ENCODE peak calls at places on chromosomes 12 and 14, in six cellular contexts. One of them, this sample, is unnamed.

GRCh38 chr12:64256166-64256800 is 34.2 kb upstream of the KICS2 start:
- DNase-seq in lower leg skin: no peak
- DNase-seq in ovary: no peak
- DNase-seq in right lobe of liver: no peak
- DNase-seq in heart left ventricle: no peak
- DNase-seq in transverse colon: no peak
- DNase-seq in this sample: peak

GRCh38 chr12:108568653-108569154 is 6.3 kb downstream of the ISCU start:
- DNase-seq in lower leg skin: no peak
- DNase-seq in ovary: no peak
- DNase-seq in right lobe of liver: peak
- DNase-seq in heart left ventricle: no peak
- DNase-seq in transverse colon: peak
- DNase-seq in this sample: no peak

GRCh38 chr12:14905269-14906004 is 19.8 kb upstream of the MGP start:
- DNase-seq in lower leg skin: no peak
- DNase-seq in ovary: no peak
- DNase-seq in right lobe of liver: no peak
- DNase-seq in heart left ventricle: peak
- DNase-seq in transverse colon: no peak
- DNase-seq in this sample: no peak

GRCh38 chr12:116640320-116640719 is 81.1 kb downstream of the MAP1LC3B2 start:
- DNase-seq in lower leg skin: no peak
- DNase-seq in ovary: no peak
- DNase-seq in right lobe of liver: no peak
- DNase-seq in heart left ventricle: no peak
- DNase-seq in transverse colon: no peak
- DNase-seq in this sample: no peak

GRCh38 chr12:58416211-58416610 is 474.8 kb downstream of the ATP23 start:
- DNase-seq in lower leg skin: no peak
- DNase-seq in ovary: no peak
- DNase-seq in right lobe of liver: no peak
- DNase-seq in heart left ventricle: no peak
- DNase-seq in transverse colon: no peak
- DNase-seq in this sample: no peak

GRCh38 chr14:99481745-99482099 is 513 bp downstream of the CCNK start:
- DNase-seq in lower leg skin: no peak
- DNase-seq in ovary: no peak
- DNase-seq in right lobe of liver: no peak
- DNase-seq in heart left ventricle: no peak
- DNase-seq in transverse colon: no peak
- DNase-seq in this sample: no peak

GRCh38 chr14:53915364-53916014 is 41.1 kb downstream of the BMP4 start:
- DNase-seq in lower leg skin: no peak
- DNase-seq in ovary: no peak
- DNase-seq in right lobe of liver: no peak
- DNase-seq in heart left ventricle: no peak
- DNase-seq in transverse colon: no peak
- DNase-seq in this sample: no peak

GRCh38 chr12:78866518-78866917 is 1.9 kb downstream of the SYT1 start:
- DNase-seq in lower leg skin: no peak
- DNase-seq in ovary: no peak
- DNase-seq in right lobe of liver: no peak
- DNase-seq in heart left ventricle: no peak
- DNase-seq in transverse colon: no peak
- DNase-seq in this sample: no peak

GRCh38 chr12:104641862-104642261 is 185.1 kb downstream of the CHST11 start:
- DNase-seq in lower leg skin: peak
- DNase-seq in ovary: no peak
- DNase-seq in right lobe of liver: no peak
- DNase-seq in heart left ventricle: no peak
- DNase-seq in transverse colon: peak
- DNase-seq in this sample: peak

GRCh38 chr14:103480595-103480994 is 42.0 kb downstream of the CKB start:
- DNase-seq in lower leg skin: no peak
- DNase-seq in ovary: no peak
- DNase-seq in right lobe of liver: no peak
- DNase-seq in heart left ventricle: no peak
- DNase-seq in transverse colon: no peak
- DNase-seq in this sample: no peak

GRCh38 chr14:104427126-104427851 is 152.3 kb upstream of the C14orf180 start:
- DNase-seq in lower leg skin: no peak
- DNase-seq in ovary: no peak
- DNase-seq in right lobe of liver: no peak
- DNase-seq in heart left ventricle: no peak
- DNase-seq in transverse colon: no peak
- DNase-seq in this sample: peak

GRCh38 chr12:107429006-107429698 is 256.4 kb upstream of the PWP1 start:
- DNase-seq in lower leg skin: no peak
- DNase-seq in ovary: no peak
- DNase-seq in right lobe of liver: no peak
- DNase-seq in heart left ventricle: no peak
- DNase-seq in transverse colon: peak
- DNase-seq in this sample: no peak

GRCh38 chr12:11877869-11878780 is 192.6 kb upstream of the BCL2L14 start:
- DNase-seq in lower leg skin: no peak
- DNase-seq in ovary: peak
- DNase-seq in right lobe of liver: no peak
- DNase-seq in heart left ventricle: peak
- DNase-seq in transverse colon: peak
- DNase-seq in this sample: no peak

GRCh38 chr12:72035625-72036024 is 97.0 kb downstream of the TPH2 start:
- DNase-seq in lower leg skin: no peak
- DNase-seq in ovary: no peak
- DNase-seq in right lobe of liver: no peak
- DNase-seq in heart left ventricle: no peak
- DNase-seq in transverse colon: no peak
- DNase-seq in this sample: no peak

GRCh38 chr12:105554223-105554678 is 223.8 kb downstream of the C12orf75 start:
- DNase-seq in lower leg skin: no peak
- DNase-seq in ovary: no peak
- DNase-seq in right lobe of liver: no peak
- DNase-seq in heart left ventricle: no peak
- DNase-seq in transverse colon: no peak
- DNase-seq in this sample: no peak

GRCh38 chr14:49405291-49405690 is 180.9 kb downstream of the RPS29 start:
- DNase-seq in lower leg skin: no peak
- DNase-seq in ovary: no peak
- DNase-seq in right lobe of liver: no peak
- DNase-seq in heart left ventricle: no peak
- DNase-seq in transverse colon: no peak
- DNase-seq in this sample: no peak

GRCh38 chr12:113732916-113733315 is 233.2 kb downstream of the RBM19 start:
- DNase-seq in lower leg skin: no peak
- DNase-seq in ovary: no peak
- DNase-seq in right lobe of liver: no peak
- DNase-seq in heart left ventricle: no peak
- DNase-seq in transverse colon: no peak
- DNase-seq in this sample: no peak

GRCh38 chr14:51533160-51533559 is 118.5 kb upstream of the FRMD6 start:
- DNase-seq in lower leg skin: no peak
- DNase-seq in ovary: no peak
- DNase-seq in right lobe of liver: no peak
- DNase-seq in heart left ventricle: no peak
- DNase-seq in transverse colon: no peak
- DNase-seq in this sample: no peak

GRCh38 chr12:835754-836493 is 83.5 kb downstream of the WNK1 start:
- DNase-seq in lower leg skin: no peak
- DNase-seq in ovary: no peak
- DNase-seq in right lobe of liver: no peak
- DNase-seq in heart left ventricle: no peak
- DNase-seq in transverse colon: no peak
- DNase-seq in this sample: no peak

GRCh38 chr14:82872494-82872893 is 1338.8 kb upstream of the SEL1L start:
- DNase-seq in lower leg skin: no peak
- DNase-seq in ovary: no peak
- DNase-seq in right lobe of liver: no peak
- DNase-seq in heart left ventricle: no peak
- DNase-seq in transverse colon: no peak
- DNase-seq in this sample: no peak

GRCh38 chr14:74018704-74019407 is at the start of the genes BBOF1 and ENTPD5:
- DNase-seq in lower leg skin: peak
- DNase-seq in ovary: peak
- DNase-seq in right lobe of liver: peak
- DNase-seq in heart left ventricle: peak
- DNase-seq in transverse colon: peak
- DNase-seq in this sample: peak

GRCh38 chr12:41437578-41437977 is 249.5 kb downstream of the PDZRN4 start:
- DNase-seq in lower leg skin: no peak
- DNase-seq in ovary: no peak
- DNase-seq in right lobe of liver: no peak
- DNase-seq in heart left ventricle: no peak
- DNase-seq in transverse colon: no peak
- DNase-seq in this sample: no peak

GRCh38 chr14:104559769-104560585 is 19.6 kb upstream of the C14orf180 start:
- DNase-seq in lower leg skin: no peak
- DNase-seq in ovary: no peak
- DNase-seq in right lobe of liver: no peak
- DNase-seq in heart left ventricle: peak
- DNase-seq in transverse colon: no peak
- DNase-seq in this sample: no peak

GRCh38 chr12:7229741-7230140 is 40.3 kb downstream of the PEX5 start:
- DNase-seq in lower leg skin: no peak
- DNase-seq in ovary: no peak
- DNase-seq in right lobe of liver: no peak
- DNase-seq in heart left ventricle: no peak
- DNase-seq in transverse colon: no peak
- DNase-seq in this sample: no peak

GRCh38 chr14:97866664-97867063 is 1069.5 kb downstream of the VRK1 start:
- DNase-seq in lower leg skin: no peak
- DNase-seq in ovary: no peak
- DNase-seq in right lobe of liver: no peak
- DNase-seq in heart left ventricle: no peak
- DNase-seq in transverse colon: no peak
- DNase-seq in this sample: no peak

GRCh38 chr12:59149995-59150642 is 229.8 kb upstream of the LRIG3 start:
- DNase-seq in lower leg skin: peak
- DNase-seq in ovary: no peak
- DNase-seq in right lobe of liver: no peak
- DNase-seq in heart left ventricle: no peak
- DNase-seq in transverse colon: no peak
- DNase-seq in this sample: peak

GRCh38 chr14:106657460-106657859 is 1131.1 kb downstream of the TMEM121 start:
- DNase-seq in lower leg skin: no peak
- DNase-seq in ovary: no peak
- DNase-seq in right lobe of liver: no peak
- DNase-seq in heart left ventricle: no peak
- DNase-seq in transverse colon: peak
- DNase-seq in this sample: no peak

GRCh38 chr12:57518176-57518919 is 2.0 kb downstream of the DDIT3 start:
- DNase-seq in lower leg skin: no peak
- DNase-seq in ovary: no peak
- DNase-seq in right lobe of liver: no peak
- DNase-seq in heart left ventricle: no peak
- DNase-seq in transverse colon: no peak
- DNase-seq in this sample: no peak

GRCh38 chr12:52631676-52632459 is 13.5 kb upstream of the KRT73 start:
- DNase-seq in lower leg skin: no peak
- DNase-seq in ovary: no peak
- DNase-seq in right lobe of liver: no peak
- DNase-seq in heart left ventricle: no peak
- DNase-seq in transverse colon: no peak
- DNase-seq in this sample: no peak

DNA sequence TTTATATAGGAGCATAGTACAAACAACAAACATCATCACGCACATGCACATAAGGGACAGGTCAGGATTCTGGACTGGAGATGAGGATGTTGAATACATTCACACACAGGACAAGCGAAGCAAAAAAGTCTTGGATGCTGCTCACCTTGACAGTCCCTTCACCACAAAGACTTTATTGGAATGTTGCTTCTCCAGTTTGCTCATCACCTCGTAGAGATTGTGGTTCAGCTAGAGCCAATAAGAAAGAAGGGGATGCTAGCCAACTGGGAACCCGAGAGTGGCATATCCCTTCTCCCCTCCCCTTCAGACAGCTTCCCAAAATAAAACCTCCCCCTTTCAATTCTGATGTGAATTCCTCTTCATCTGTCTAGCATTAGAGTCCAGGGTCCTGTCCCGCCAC is 25.4 kb upstream of the SMAGP start:
- DNase-seq in lower leg skin: no peak
- DNase-seq in ovary: no peak
- DNase-seq in right lobe of liver: no peak
- DNase-seq in heart left ventricle: no peak
- DNase-seq in transverse colon: no peak
- DNase-seq in this sample: no peak
- H3K4me3 ChIP-seq in lower leg skin: no peak
- H3K4me3 ChIP-seq in ovary: no peak
- H3K4me3 ChIP-seq in right lobe of liver: no peak
- H3K4me3 ChIP-seq in heart left ventricle: no peak
- H3K4me3 ChIP-seq in transverse colon: no peak
- H3K4me3 ChIP-seq in this sample: no peak

GRCh38 chr14:91417983-91418386 is 365 bp upstream of the CCDC88C start:
- DNase-seq in lower leg skin: no peak
- DNase-seq in ovary: no peak
- DNase-seq in right lobe of liver: peak
- DNase-seq in heart left ventricle: no peak
- DNase-seq in transverse colon: peak
- DNase-seq in this sample: no peak
- TF ChIP-seq POLR2A in lower leg skin: no peak
- TF ChIP-seq POLR2A in ovary: no peak
- TF ChIP-seq POLR2A in right lobe of liver: peak
- TF ChIP-seq POLR2A in heart left ventricle: no peak
- TF ChIP-seq POLR2A in transverse colon: no peak
- TF ChIP-seq POLR2A in this sample: no peak

GRCh38 chr12:47709277-47710048 is 3.6 kb upstream of the RPAP3 start:
- DNase-seq in lower leg skin: no peak
- DNase-seq in ovary: no peak
- DNase-seq in right lobe of liver: no peak
- DNase-seq in heart left ventricle: no peak
- DNase-seq in transverse colon: no peak
- DNase-seq in this sample: no peak

GRCh38 chr12:47707905-47708543 is 2.2 kb upstream of the RPAP3 start:
- DNase-seq in lower leg skin: no peak
- DNase-seq in ovary: no peak
- DNase-seq in right lobe of liver: no peak
- DNase-seq in heart left ventricle: no peak
- DNase-seq in transverse colon: no peak
- DNase-seq in this sample: no peak

GRCh38 chr12:47705239-47705570 is 625 bp downstream of the RPAP3 start:
- DNase-seq in lower leg skin: no peak
- DNase-seq in ovary: no peak
- DNase-seq in right lobe of liver: no peak
- DNase-seq in heart left ventricle: no peak
- DNase-seq in transverse colon: no peak
- DNase-seq in this sample: no peak

GRCh38 chr12:47705571-47706425 is at the start of gene RPAP3:
- DNase-seq in lower leg skin: peak
- DNase-seq in ovary: peak
- DNase-seq in right lobe of liver: peak
- DNase-seq in heart left ventricle: peak
- DNase-seq in transverse colon: peak
- DNase-seq in this sample: peak

GRCh38 chr12:47707355-47707754 is 1.5 kb upstream of the RPAP3 start:
- DNase-seq in lower leg skin: no peak
- DNase-seq in ovary: no peak
- DNase-seq in right lobe of liver: no peak
- DNase-seq in heart left ventricle: no peak
- DNase-seq in transverse colon: no peak
- DNase-seq in this sample: no peak
- H3K4me3 ChIP-seq in lower leg skin: no peak
- H3K4me3 ChIP-seq in ovary: no peak
- H3K4me3 ChIP-seq in right lobe of liver: no peak
- H3K4me3 ChIP-seq in heart left ventricle: no peak
- H3K4me3 ChIP-seq in transverse colon: no peak
- H3K4me3 ChIP-seq in this sample: no peak

GRCh38 chr14:69850086-69850735 is 29.0 kb upstream of the SMOC1 start:
- DNase-seq in lower leg skin: no peak
- DNase-seq in ovary: no peak
- DNase-seq in right lobe of liver: peak
- DNase-seq in heart left ventricle: no peak
- DNase-seq in transverse colon: no peak
- DNase-seq in this sample: no peak
- TF ChIP-seq POLR2A in lower leg skin: no peak
- TF ChIP-seq POLR2A in ovary: no peak
- TF ChIP-seq POLR2A in right lobe of liver: peak
- TF ChIP-seq POLR2A in heart left ventricle: no peak
- TF ChIP-seq POLR2A in transverse colon: no peak
- TF ChIP-seq POLR2A in this sample: no peak